ENCODE peak calls at places on chromosomes 2 and 18, in eight cellular contexts. F, C, S, Q, X, D, P and N are unnamed samples.

GRCh38 chr2:10305254-10305635 is 2.5 kb downstream of the HPCAL1 start:
- DNase-seq in F (peak), C (no peak), S (no peak), Q (no peak), X (no peak), D (no peak), P (no peak), N (no peak)

GRCh38 chr18:3511980-3512379 is 62.0 kb downstream of the TGIF1 start:
- DNase-seq in F (no peak), C (no peak), S (no peak), Q (peak), X (peak), D (peak), P (peak), N (peak)

GRCh38 chr18:35590935-35591334 is 9.4 kb downstream of the GALNT1 start:
- DNase-seq in F (no peak), C (no peak), S (no peak), Q (no peak), X (no peak), D (no peak), P (no peak), N (no peak)

GRCh38 chr18:46402396-46402795 is 254.6 kb downstream of the LOXHD1 start:
- DNase-seq in F (no peak), C (no peak), S (no peak), Q (no peak), X (no peak), D (no peak), P (no peak), N (no peak)

GRCh38 chr18:11309172-11309571 is 159.8 kb upstream of the PIEZO2 start:
- DNase-seq in F (no peak), C (no peak), S (no peak), Q (no peak), X (no peak), D (no peak), P (no peak), N (peak)

GRCh38 chr2:71530987-71531332 is 77.6 kb downstream of the DYSF start:
- DNase-seq in F (no peak), C (no peak), S (no peak), Q (no peak), X (no peak), D (no peak), P (no peak), N (no peak)

GRCh38 chr2:235330775-235331438 is 162.9 kb upstream of the AGAP1 start:
- DNase-seq in F (no peak), C (no peak), S (no peak), Q (no peak), X (peak), D (peak), P (peak), N (no peak)

GRCh38 chr18:53909668-53910067 is 314.8 kb downstream of the MBD2 start:
- DNase-seq in F (no peak), C (no peak), S (no peak), Q (peak), X (peak), D (peak), P (peak), N (peak)

GRCh38 chr18:2903006-2903405 is 56.2 kb downstream of the EMILIN2 start:
- DNase-seq in F (peak), C (no peak), S (no peak), Q (peak), X (no peak), D (peak), P (no peak), N (no peak)

GRCh38 chr2:221816566-221816965 is 244.5 kb upstream of the EPHA4 start:
- DNase-seq in F (no peak), C (no peak), S (no peak), Q (no peak), X (no peak), D (no peak), P (no peak), N (no peak)

GRCh38 chr2:139544452-139544851 is 764.3 kb upstream of the NXPH2 start:
- DNase-seq in F (no peak), C (no peak), S (no peak), Q (no peak), X (no peak), D (no peak), P (no peak), N (no peak)

GRCh38 chr2:113700186-113700841 is 56.1 kb downstream of the SLC35F5 start:
- DNase-seq in F (no peak), C (no peak), S (no peak), Q (peak), X (no peak), D (no peak), P (no peak), N (peak)

GRCh38 chr2:145325485-145325884 is 805.6 kb upstream of the ZEB2 start:
- DNase-seq in F (no peak), C (no peak), S (no peak), Q (no peak), X (no peak), D (no peak), P (no peak), N (no peak)

GRCh38 chr2:127097841-127098651 is 8.9 kb downstream of the BIN1 start:
- DNase-seq in F (peak), C (peak), S (no peak), Q (peak), X (no peak), D (no peak), P (no peak), N (no peak)

GRCh38 chr2:8790739-8791162 is 46.7 kb downstream of the KIDINS220 start:
- DNase-seq in F (no peak), C (no peak), S (no peak), Q (no peak), X (no peak), D (no peak), P (no peak), N (no peak)

GRCh38 chr2:150610670-150611279 is 123.3 kb upstream of the RND3 start:
- DNase-seq in F (no peak), C (peak), S (no peak), Q (peak), X (peak), D (no peak), P (no peak), N (peak)

GRCh38 chr2:128369626-128370467 is 51.2 kb upstream of the HS6ST1 start:
- DNase-seq in F (peak), C (no peak), S (no peak), Q (no peak), X (no peak), D (no peak), P (no peak), N (no peak)

GRCh38 chr2:177885828-177886466 is 186.6 kb downstream of the PDE11A start:
- DNase-seq in F (no peak), C (no peak), S (no peak), Q (no peak), X (no peak), D (no peak), P (no peak), N (peak)

GRCh38 chr2:24024018-24024417 is 14.1 kb downstream of the MFSD2B start:
- DNase-seq in F (no peak), C (no peak), S (peak), Q (no peak), X (no peak), D (no peak), P (no peak), N (no peak)

GRCh38 chr2:113754989-113755689 is 1.3 kb downstream of the SLC35F5 start:
- DNase-seq in F (no peak), C (no peak), S (no peak), Q (no peak), X (no peak), D (no peak), P (peak), N (no peak)

GRCh38 chr2:43412121-43412753 is 183.6 kb downstream of the THADA start:
- DNase-seq in F (no peak), C (no peak), S (no peak), Q (no peak), X (no peak), D (no peak), P (no peak), N (no peak)

GRCh38 chr2:219444566-219445091 is 10.0 kb downstream of the SPEG start:
- DNase-seq in F (no peak), C (no peak), S (no peak), Q (no peak), X (no peak), D (no peak), P (no peak), N (no peak)

GRCh38 chr18:62434798-62435197 is 88.0 kb upstream of the ZCCHC2 start:
- DNase-seq in F (no peak), C (no peak), S (no peak), Q (no peak), X (no peak), D (no peak), P (no peak), N (no peak)

GRCh38 chr2:208491648-208492047 is 85.1 kb downstream of the PTH2R start:
- DNase-seq in F (no peak), C (no peak), S (no peak), Q (no peak), X (no peak), D (no peak), P (no peak), N (no peak)

GRCh38 chr2:46657042-46657504 is 177.7 kb downstream of the TMEM247 start:
- DNase-seq in F (no peak), C (no peak), S (no peak), Q (peak), X (peak), D (no peak), P (no peak), N (peak)

GRCh38 chr2:234670804-234671203 is 173.9 kb upstream of the ARL4C start:
- DNase-seq in F (no peak), C (peak), S (no peak), Q (no peak), X (no peak), D (no peak), P (no peak), N (no peak)

GRCh38 chr2:50951416-50951815 is 80.5 kb downstream of the NRXN1 start:
- DNase-seq in F (no peak), C (no peak), S (no peak), Q (no peak), X (no peak), D (no peak), P (peak), N (no peak)